ENCODE peak calls at places on chromosomes 6 and 20, in seven cellular contexts. S is right lobe of liver, N is PC-9, R is IMR-90, W is PC-3, D is foreskin keratinocyte, J is stomach. B is an unnamed sample.

GRCh38 chr6:27879795-27880194 is 32.4 kb downstream of the OR2B2 start:
- DNase-seq in S (no peak), N (no peak), D (no peak), J (no peak), R (no peak), W (no peak), B (no peak)

GRCh38 chr6:75896526-75896925 is 147.5 kb downstream of the MYO6 start:
- DNase-seq in S (no peak), J (no peak), D (peak; percentile 22), N (no peak), W (peak; percentile 12), R (no peak), B (no peak)

GRCh38 chr6:107674995-107675738 is 148.9 kb downstream of the SCML4 start:
- DNase-seq in J (peak; percentile 83), R (peak; percentile 84), S (peak; percentile 91), N (peak; percentile 64), D (peak; percentile 50), W (peak; percentile 67), B (no peak)

GRCh38 chr6:164104432-164104831 is 689.9 kb downstream of the QKI start:
- DNase-seq in S (no peak), J (no peak), R (no peak), D (no peak), W (no peak), N (no peak), B (no peak)

GRCh38 chr6:134938896-134939295 is 11.0 kb downstream of the ALDH8A1 start:
- DNase-seq in N (no peak), W (no peak), R (peak; percentile 72), D (no peak), J (no peak), S (no peak), B (no peak)

GRCh38 chr6:137867685-137868509 is 838 bp downstream of the TNFAIP3 start:
- DNase-seq in D (peak; percentile 40), J (peak; percentile 45), S (peak; percentile 48), N (peak; percentile 32), R (peak; percentile 37), W (peak; percentile 22), B (no peak)

GRCh38 chr6:42407379-42407778 is 44.3 kb downstream of the TRERF1 start:
- DNase-seq in R (peak; percentile 92), S (no peak), W (peak; percentile 78), N (no peak), J (no peak), D (peak; percentile 80), B (no peak)

GRCh38 chr6:56350857-56351256 is 103.5 kb upstream of the COL21A1 start:
- DNase-seq in D (no peak), W (no peak), R (no peak), J (no peak), S (no peak), N (no peak), B (no peak)

GRCh38 chr6:83417880-83418663 is 12.8 kb downstream of the ME1 start:
- DNase-seq in D (peak; percentile 41), J (no peak), S (no peak), W (peak; percentile 67), R (peak; percentile 79), N (no peak), B (no peak)

GRCh38 chr6:39416026-39416425 is 93.5 kb upstream of the KCNK16 start:
- DNase-seq in N (no peak), J (no peak), W (no peak), S (no peak), D (peak; percentile 25), R (no peak), B (no peak)

GRCh38 chr6:34696189-34696738 is 303 bp downstream of the ILRUN start:
- DNase-seq in D (no peak), W (peak; percentile 24), N (peak; percentile 47), S (no peak), R (peak; percentile 21), J (peak; percentile 48), B (peak; percentile 64)

GRCh38 chr6:99270852-99271251 is 78.6 kb downstream of the FAXC start:
- DNase-seq in J (no peak), N (no peak), W (no peak), S (no peak), R (no peak), D (no peak), B (no peak)

GRCh38 chr6:83853178-83853967 is at the start of gene RIPPLY2:
- DNase-seq in N (no peak), W (no peak), J (no peak), R (peak; percentile 20), S (peak; percentile 20), D (peak; percentile 42), B (peak; percentile 48)

GRCh38 chr6:157066781-157067491 is 256.4 kb downstream of the TMEM242 start:
- DNase-seq in S (no peak), D (no peak), N (no peak), J (no peak), R (peak; percentile 29), W (peak; percentile 12), B (no peak)

GRCh38 chr6:13220266-13220665 is 108.1 kb downstream of the TBC1D7 start:
- DNase-seq in R (no peak), D (no peak), J (no peak), N (no peak), S (no peak), W (no peak), B (no peak)

GRCh38 chr20:24118096-24118780 is 129.7 kb upstream of the GGTLC1 start:
- DNase-seq in S (no peak), J (no peak), W (no peak), R (peak; percentile 15), D (no peak), N (no peak), B (no peak)

DNA sequence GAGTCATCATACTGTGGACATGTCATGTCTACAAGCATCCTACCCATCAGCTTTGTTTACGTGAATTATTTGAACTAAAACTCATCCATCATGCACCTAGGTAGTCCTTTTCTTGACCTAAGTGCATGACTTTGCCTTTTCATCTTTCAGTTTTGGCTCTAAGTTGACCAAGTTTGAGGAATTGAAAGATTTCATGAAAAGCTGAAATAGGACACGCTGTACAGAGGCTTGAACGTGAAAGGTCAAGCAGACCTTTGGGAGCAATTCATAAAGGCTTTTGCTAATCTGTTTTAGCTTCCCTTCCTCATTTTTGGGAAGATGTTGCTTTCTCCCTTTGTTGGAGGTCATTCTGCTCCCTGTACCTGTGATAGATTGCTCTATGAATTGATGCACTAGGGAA is 55.1 kb upstream of the MLIP start:
- DNase-seq in R (no peak), J (no peak), W (no peak), D (no peak), N (no peak), S (no peak), B (no peak)
- H3K4me1 ChIP-seq in R (peaks cover 2% of the 10 kb centered on the region), J (no peaks in the 10 kb centered on the region), W (peaks cover 13% of the 10 kb centered on the region), D (peaks cover 9% of the 10 kb centered on the region), N (peaks cover 15% of the 10 kb centered on the region), S (peaks cover 3% of the 10 kb centered on the region), B (peaks cover 17% of the 10 kb centered on the region)

GRCh38 chr6:26420607-26421235 is 18.6 kb downstream of the BTN3A1 start:
- DNase-seq in R (peak; percentile 42), D (peak; percentile 36), J (no peak), S (no peak), N (no peak), W (peak; percentile 43), B (no peak)
- TF ChIP-seq CTCF in R (peak; percentile 39), D (peak; percentile 60), J (no peak), S (peak; percentile 16), N (peak; percentile 41), W (peak; percentile 63), B (peak; percentile 28)

DNA sequence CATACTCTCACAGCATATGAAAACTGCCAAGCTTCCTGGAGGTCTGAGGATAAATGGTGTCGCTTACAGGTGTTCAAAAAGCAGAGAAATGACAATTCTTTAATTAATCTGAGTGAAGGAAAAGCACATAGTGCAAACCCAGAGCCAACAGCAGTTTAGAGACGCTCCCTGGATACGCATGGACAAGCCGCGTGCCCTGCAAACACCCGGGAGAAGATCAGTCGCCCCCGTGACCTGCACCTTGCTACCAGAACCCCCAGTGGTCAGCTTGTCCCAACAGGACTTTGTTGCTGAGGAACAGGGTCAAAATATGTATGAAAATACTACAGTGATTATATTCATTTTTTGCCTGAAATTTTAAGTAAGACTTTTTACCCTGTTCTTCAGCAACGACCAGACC is 93.9 kb downstream of the PSMG4 start:
- DNase-seq in N (no peak), W (no peak), R (no peak), J (no peak), D (no peak), S (no peak), B (no peak)
- H3K4me1 ChIP-seq in N (peaks cover 26% of the 10 kb centered on the region), W (peaks cover 21% of the 10 kb centered on the region), R (peaks cover 2% of the 10 kb centered on the region), J (peaks cover 30% of the 10 kb centered on the region), D (no peaks in the 10 kb centered on the region), S (peaks cover 3% of the 10 kb centered on the region), B (peaks cover 11% of the 10 kb centered on the region)

DNA sequence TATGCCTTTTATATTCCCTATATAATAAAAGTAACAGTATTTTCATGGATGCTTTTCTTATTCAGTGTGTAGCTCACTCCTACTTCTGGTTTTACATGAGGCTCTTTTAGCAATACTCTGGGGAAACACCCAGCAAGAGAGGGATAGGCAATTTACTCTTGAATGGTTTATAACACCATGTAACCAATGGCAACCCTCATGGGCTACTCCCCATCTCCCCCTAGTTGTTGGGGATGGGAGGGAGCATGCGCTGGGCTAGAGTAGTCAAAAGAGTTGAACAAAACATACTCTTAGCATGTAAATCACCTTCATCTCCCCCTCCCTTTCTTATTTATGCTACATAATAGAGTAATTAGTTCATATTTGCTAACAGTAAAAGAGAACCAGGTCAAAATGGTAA is 140.1 kb upstream of the LRFN2 start:
- DNase-seq in J (no peak), N (no peak), S (no peak), R (no peak), D (no peak), W (no peak), B (no peak)
- TF ChIP-seq CTCF in J (no peak), N (no peak), S (no peak), R (no peak), D (no peak), W (no peak), B (no peak)

GRCh38 chr20:21325296-21325695 is 22.2 kb downstream of the XRN2 start:
- DNase-seq in D (no peak), R (peak; percentile 34), S (no peak), J (no peak), N (no peak), W (no peak), B (no peak)

GRCh38 chr20:21324126-21324525 is 21.0 kb downstream of the XRN2 start:
- DNase-seq in J (no peak), R (peak; percentile 63), S (no peak), N (no peak), W (no peak), D (no peak), B (no peak)

GRCh38 chr20:21322921-21323321 is 19.8 kb downstream of the XRN2 start:
- DNase-seq in S (no peak), J (no peak), N (no peak), D (no peak), R (peak; percentile 10), W (no peak), B (no peak)

GRCh38 chr20:21322083-21322710 is 19.1 kb downstream of the XRN2 start:
- DNase-seq in S (no peak), N (no peak), D (no peak), W (no peak), J (no peak), R (peak; percentile 27), B (no peak)

GRCh38 chr20:21323640-21324039 is 20.5 kb downstream of the XRN2 start:
- DNase-seq in S (no peak), J (no peak), W (peak; percentile 82), D (peak; percentile 86), R (peak; percentile 86), N (no peak), B (no peak)
- H3K4me1 ChIP-seq in S (no peaks in the 10 kb centered on the region), J (peaks cover 19% of the 10 kb centered on the region), W (peaks cover 13% of the 10 kb centered on the region), D (peaks cover 11% of the 10 kb centered on the region), R (peaks cover 7% of the 10 kb centered on the region), N (peaks cover 8% of the 10 kb centered on the region), B (peaks cover 16% of the 10 kb centered on the region)